ENCODE peak calls at places on chromosomes 11 and 22, in seven cellular contexts. D is mesendoderm, T is IMR-90, N is mesenchymal stem cell, W is H9, Y is H1, H is neuronal stem cell. Z is an unnamed sample.

GRCh38 chr11:112617089-112617407 is 344.2 kb upstream of the NCAM1 start:
- DNase-seq in H (no peak), Y (no peak), W (no peak), N (no peak), T (no peak), D (no peak), Z (no peak)

GRCh38 chr22:47034076-47034808 is 271.8 kb downstream of the TBC1D22A start:
- DNase-seq in N (no peak), D (no peak), H (no peak), Y (no peak), W (no peak), T (no peak), Z (no peak)

GRCh38 chr11:66639066-66639813 is 737 bp downstream of the RBM4 start:
- DNase-seq in D (peak; percentile 57), Y (no peak), H (no peak), N (peak; percentile 73), W (no peak), T (peak; percentile 42), Z (peak; percentile 61)

GRCh38 chr22:49765091-49765771 is 62.4 kb downstream of the BRD1 start:
- DNase-seq in H (no peak), D (no peak), N (no peak), T (no peak), W (peak; percentile 23), Y (no peak), Z (no peak)

GRCh38 chr11:75476716-75477613 is 44.0 kb upstream of the KLHL35 start:
- DNase-seq in D (no peak), H (no peak), W (no peak), Y (no peak), N (no peak), T (no peak), Z (no peak)

GRCh38 chr11:116384876-116385275 is 387.9 kb downstream of the BUD13 start:
- DNase-seq in H (no peak), D (no peak), T (no peak), W (no peak), N (no peak), Y (no peak), Z (no peak)

GRCh38 chr22:22045576-22046335 is 63.2 kb upstream of the TOP3B start:
- DNase-seq in D (no peak), T (no peak), N (no peak), H (no peak), W (no peak), Y (no peak), Z (no peak)

GRCh38 chr11:70351646-70352045 is 46.7 kb upstream of the CTTN start:
- DNase-seq in Y (no peak), H (no peak), D (no peak), T (no peak), N (no peak), W (no peak), Z (no peak)

DNA sequence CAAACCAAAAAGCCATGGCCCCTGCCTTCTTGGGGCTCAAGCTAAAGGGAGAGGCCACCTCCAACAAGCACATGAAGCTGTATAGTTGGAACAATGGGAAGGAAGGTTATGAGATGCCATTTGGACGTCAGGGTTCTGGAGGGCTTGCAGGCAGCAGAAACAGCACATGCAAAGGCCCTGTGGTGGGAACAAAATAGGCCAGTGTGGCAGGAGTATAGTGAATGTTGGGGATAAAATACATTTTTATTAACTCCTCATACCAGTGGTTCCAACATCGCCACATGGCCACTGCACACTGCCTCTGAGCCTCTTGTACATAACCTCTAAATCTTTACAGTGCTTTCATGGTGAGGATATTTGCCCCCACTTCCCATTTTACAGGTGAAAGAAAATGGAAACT is 32.2 kb upstream of the MN1 start:
- DNase-seq in H (no peak), T (no peak), W (no peak), N (no peak), D (no peak), Y (no peak), Z (no peak)
- H2BK5ac ChIP-seq in H (no peak overlapping the region), T (no peak overlapping the region), W (no peak overlapping the region), N (no peak overlapping the region), D (no peak overlapping the region), Y (no peak overlapping the region), Z (no peak overlapping the region)

GRCh38 chr11:17791144-17791543 is 56.6 kb downstream of the KCNC1 start:
- DNase-seq in D (no peak), Y (no peak), H (no peak), W (no peak), N (no peak), T (peak; percentile 29), Z (no peak)
- H2BK5ac ChIP-seq in D (no peak overlapping the region), Y (no peak overlapping the region), H (no peak overlapping the region), W (no peak overlapping the region), N (no peak overlapping the region), T (peak overlapping the region; percentile 27), Z (no peak overlapping the region)

GRCh38 chr11:252666-253065 is 15.9 kb downstream of the PSMD13 start:
- DNase-seq in W (no peak), T (no peak), H (no peak), D (no peak), N (no peak), Y (no peak), Z (no peak)

GRCh38 chr11:249062-249461 is 12.3 kb downstream of the PSMD13 start:
- DNase-seq in D (no peak), Y (no peak), N (no peak), W (no peak), H (no peak), T (no peak), Z (no peak)

GRCh38 chr11:251550-251949 is 14.8 kb downstream of the PSMD13 start:
- DNase-seq in W (no peak), T (no peak), H (no peak), N (no peak), D (no peak), Y (no peak), Z (peak; percentile 9)

GRCh38 chr11:250740-251299 is 14.0 kb downstream of the PSMD13 start:
- DNase-seq in H (peak; percentile 70), N (peak; percentile 68), Y (peak; percentile 51), T (peak; percentile 42), W (peak; percentile 82), D (peak; percentile 80), Z (peak; percentile 38)

GRCh38 chr11:250274-250673 is 13.5 kb downstream of the PSMD13 start:
- DNase-seq in H (no peak), T (no peak), N (no peak), Y (no peak), D (no peak), W (no peak), Z (no peak)
- H2BK5ac ChIP-seq in H (no peak overlapping the region), T (no peak overlapping the region), N (no peak overlapping the region), Y (no peak overlapping the region), D (no peak overlapping the region), W (no peak overlapping the region), Z (no peak overlapping the region)

DNA sequence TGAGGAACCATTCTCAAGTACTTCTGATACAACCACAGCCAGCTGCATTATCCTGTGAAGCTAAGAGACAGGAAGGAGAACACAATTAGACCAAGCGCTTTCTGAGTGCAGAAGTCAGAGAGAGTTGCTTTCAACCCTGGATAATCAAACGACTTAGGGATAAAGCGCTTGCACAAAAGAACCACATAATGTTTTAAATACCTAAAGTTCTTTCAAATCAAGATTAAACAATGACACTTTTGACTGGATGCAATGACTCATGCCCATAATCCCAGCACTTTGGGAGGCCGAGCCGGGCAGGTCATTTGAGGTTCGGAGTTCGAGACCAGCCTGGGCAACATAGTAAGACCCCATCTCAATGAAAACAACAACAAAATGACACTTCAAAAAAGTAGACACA is 145.1 kb downstream of the SWAP70 start:
- DNase-seq in H (peak; percentile 45), N (peak; percentile 34), Y (no peak), W (no peak), D (no peak), T (no peak), Z (peak; percentile 39)
- H2BK5ac ChIP-seq in H (no peak overlapping the region), N (no peak overlapping the region), Y (no peak overlapping the region), W (no peak overlapping the region), D (no peak overlapping the region), T (peak overlapping the region; percentile 37), Z (no peak overlapping the region)

GRCh38 chr11:110735431-110736157 is 23.4 kb upstream of the ARHGAP20 start:
- DNase-seq in D (no peak), T (no peak), N (no peak), W (no peak), Y (no peak), H (no peak), Z (no peak)

GRCh38 chr11:110736158-110736553 is 23.9 kb upstream of the ARHGAP20 start:
- DNase-seq in T (no peak), N (no peak), D (no peak), H (no peak), Y (no peak), W (no peak), Z (no peak)

GRCh38 chr11:110738641-110739040 is 26.4 kb upstream of the ARHGAP20 start:
- DNase-seq in N (no peak), Y (no peak), W (no peak), D (peak; percentile 2), T (no peak), H (no peak), Z (no peak)

GRCh38 chr11:110734790-110735189 is 22.6 kb upstream of the ARHGAP20 start:
- DNase-seq in H (no peak), D (no peak), W (no peak), T (no peak), Y (no peak), N (no peak), Z (no peak)

DNA sequence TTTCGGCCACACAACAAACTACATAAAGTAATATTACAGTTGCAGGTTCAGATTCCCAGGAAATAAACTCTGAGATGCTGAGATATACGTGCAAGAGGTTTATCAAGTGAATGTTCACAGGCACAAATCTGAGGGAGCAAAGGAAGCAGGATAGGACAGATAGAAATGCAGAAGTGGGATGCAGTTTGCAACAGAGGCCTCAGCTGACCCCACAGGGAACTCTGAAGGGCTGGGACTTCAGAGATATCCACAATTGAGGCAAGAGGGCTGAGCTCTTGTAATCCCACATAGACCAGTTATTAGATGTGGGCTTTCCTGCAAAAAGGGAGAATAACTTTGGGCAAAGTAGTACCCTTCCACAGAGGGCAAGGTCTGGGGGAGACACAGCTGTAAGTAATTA is 25.4 kb upstream of the ARHGAP20 start:
- DNase-seq in W (no peak), N (no peak), Y (no peak), H (no peak), T (no peak), D (no peak), Z (no peak)
- H2BK5ac ChIP-seq in W (no peak overlapping the region), N (no peak overlapping the region), Y (no peak overlapping the region), H (no peak overlapping the region), T (no peak overlapping the region), D (no peak overlapping the region), Z (no peak overlapping the region)

GRCh38 chr11:60825118-60825517 is 16.8 kb upstream of the CCDC86 start:
- DNase-seq in T (no peak), D (no peak), N (no peak), H (no peak), W (no peak), Y (no peak), Z (no peak)
- H2BK5ac ChIP-seq in T (no peak overlapping the region), D (no peak overlapping the region), N (no peak overlapping the region), H (no peak overlapping the region), W (no peak overlapping the region), Y (no peak overlapping the region), Z (no peak overlapping the region)

Z was measured in trophoblast cell.